ENCODE peak calls at places on chromosome 15, in four cellular contexts. One of them, this sample, is unnamed.

GRCh38 chr15:36877294-36877693 is 223.1 kb downstream of the MEIS2 start:
- DNase-seq in sigmoid colon: no peak
- DNase-seq in HepG2: no peak
- DNase-seq in Panc1: no peak
- DNase-seq in this sample: no peak

GRCh38 chr15:90479656-90480055 is 50.1 kb upstream of the CRTC3 start:
- DNase-seq in sigmoid colon: no peak
- DNase-seq in HepG2: no peak
- DNase-seq in Panc1: no peak
- DNase-seq in this sample: peak

GRCh38 chr15:80457896-80458295 is 53.7 kb downstream of the ARNT2 start:
- DNase-seq in HepG2: no peak
- DNase-seq in Panc1: no peak
- DNase-seq in sigmoid colon: no peak
- DNase-seq in this sample: no peak

GRCh38 chr15:36880226-36880912 is 220.0 kb downstream of the MEIS2 start:
- DNase-seq in Panc1: no peak
- DNase-seq in HepG2: no peak
- DNase-seq in sigmoid colon: no peak
- DNase-seq in this sample: no peak

GRCh38 chr15:45393851-45394250 is 15.5 kb upstream of the GATM start:
- DNase-seq in HepG2: peak
- DNase-seq in sigmoid colon: no peak
- DNase-seq in Panc1: no peak
- DNase-seq in this sample: no peak

GRCh38 chr15:58269455-58270414 is 131.6 kb downstream of the AQP9 start:
- DNase-seq in sigmoid colon: no peak
- DNase-seq in Panc1: peak
- DNase-seq in HepG2: peak
- DNase-seq in this sample: no peak

GRCh38 chr15:93035092-93035915 is 53.7 kb downstream of the RGMA start:
- DNase-seq in Panc1: no peak
- DNase-seq in HepG2: no peak
- DNase-seq in sigmoid colon: peak
- DNase-seq in this sample: no peak

GRCh38 chr15:59138243-59138642 is 33.3 kb downstream of the CCNB2 start:
- DNase-seq in Panc1: peak
- DNase-seq in sigmoid colon: no peak
- DNase-seq in HepG2: peak
- DNase-seq in this sample: peak

GRCh38 chr15:38267416-38268022 is 14.9 kb downstream of the SPRED1 start:
- DNase-seq in Panc1: no peak
- DNase-seq in HepG2: no peak
- DNase-seq in sigmoid colon: no peak
- DNase-seq in this sample: no peak

GRCh38 chr15:96268421-96269204 is 61.9 kb upstream of the NR2F2 start:
- DNase-seq in HepG2: no peak
- DNase-seq in Panc1: no peak
- DNase-seq in sigmoid colon: no peak
- DNase-seq in this sample: no peak

GRCh38 chr15:52660192-52660591 is 19.0 kb downstream of the ATOSA start:
- DNase-seq in HepG2: no peak
- DNase-seq in sigmoid colon: no peak
- DNase-seq in Panc1: no peak
- DNase-seq in this sample: no peak

GRCh38 chr15:85415779-85416178 is 35.4 kb downstream of the AKAP13 start:
- DNase-seq in Panc1: no peak
- DNase-seq in sigmoid colon: no peak
- DNase-seq in HepG2: no peak
- DNase-seq in this sample: no peak

GRCh38 chr15:68543546-68544008 is 35.2 kb upstream of the CORO2B start:
- DNase-seq in HepG2: no peak
- DNase-seq in Panc1: no peak
- DNase-seq in sigmoid colon: no peak
- DNase-seq in this sample: no peak

GRCh38 chr15:40511472-40512133 is 40.8 kb downstream of the CHST14 start:
- DNase-seq in HepG2: peak
- DNase-seq in Panc1: no peak
- DNase-seq in sigmoid colon: peak
- DNase-seq in this sample: peak

GRCh38 chr15:77857419-77857818 is 220.1 kb downstream of the TBC1D2B start:
- DNase-seq in HepG2: no peak
- DNase-seq in Panc1: no peak
- DNase-seq in sigmoid colon: peak
- DNase-seq in this sample: no peak

GRCh38 chr15:73318463-73319351 is 50.1 kb downstream of the HCN4 start:
- DNase-seq in HepG2: no peak
- DNase-seq in Panc1: no peak
- DNase-seq in sigmoid colon: no peak
- DNase-seq in this sample: no peak

GRCh38 chr15:93189562-93189961 is 100.6 kb upstream of the RGMA start:
- DNase-seq in Panc1: no peak
- DNase-seq in sigmoid colon: no peak
- DNase-seq in HepG2: no peak
- DNase-seq in this sample: no peak

GRCh38 chr15:32730677-32731654 is 13.2 kb downstream of the GREM1 start:
- DNase-seq in Panc1: no peak
- DNase-seq in sigmoid colon: no peak
- DNase-seq in HepG2: peak
- DNase-seq in this sample: peak

GRCh38 chr15:60362318-60363023 is 35.3 kb downstream of the ANXA2 start:
- DNase-seq in sigmoid colon: no peak
- DNase-seq in Panc1: peak
- DNase-seq in HepG2: peak
- DNase-seq in this sample: no peak

GRCh38 chr15:99249270-99249817 is at the start of gene TTC23:
- DNase-seq in sigmoid colon: no peak
- DNase-seq in Panc1: peak
- DNase-seq in HepG2: peak
- DNase-seq in this sample: no peak

GRCh38 chr15:63198315-63198714 is 8.9 kb downstream of the RAB8B start:
- DNase-seq in HepG2: no peak
- DNase-seq in Panc1: no peak
- DNase-seq in sigmoid colon: no peak
- DNase-seq in this sample: no peak

DNA sequence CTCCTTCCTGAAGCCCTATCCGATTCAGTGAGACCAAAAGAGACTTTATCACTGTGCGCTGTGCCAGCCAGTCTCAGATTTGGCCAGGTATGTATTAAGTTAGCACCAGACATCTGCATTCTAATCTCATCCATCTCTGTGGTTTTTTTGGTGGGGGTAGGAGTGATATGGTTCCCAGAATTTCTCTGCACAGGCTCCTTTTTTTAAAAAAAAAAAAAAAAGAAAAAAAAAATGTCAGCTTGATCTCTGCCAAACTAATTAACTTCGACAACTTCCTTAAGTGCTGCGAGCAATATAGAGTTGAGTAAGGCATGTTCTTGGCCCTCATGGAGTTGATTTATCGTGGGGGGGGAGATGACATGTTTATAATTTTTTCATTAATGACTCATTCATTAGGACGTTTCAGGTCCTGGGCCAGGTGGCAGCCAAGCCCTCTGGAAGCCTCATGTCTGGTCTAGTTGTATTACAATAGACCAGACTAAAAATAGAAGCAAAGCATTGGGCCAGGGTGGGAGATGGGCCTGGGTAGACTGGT is 12.9 kb downstream of the SLCO3A1 start:
- DNase-seq in Panc1: no peak
- DNase-seq in sigmoid colon: no peak
- DNase-seq in HepG2: no peak
- DNase-seq in this sample: no peak
- TF ChIP-seq POLR2AphosphoS5 in Panc1: no peak
- TF ChIP-seq POLR2AphosphoS5 in sigmoid colon: no peak
- TF ChIP-seq POLR2AphosphoS5 in HepG2: no peak
- TF ChIP-seq POLR2AphosphoS5 in this sample: peak

DNA sequence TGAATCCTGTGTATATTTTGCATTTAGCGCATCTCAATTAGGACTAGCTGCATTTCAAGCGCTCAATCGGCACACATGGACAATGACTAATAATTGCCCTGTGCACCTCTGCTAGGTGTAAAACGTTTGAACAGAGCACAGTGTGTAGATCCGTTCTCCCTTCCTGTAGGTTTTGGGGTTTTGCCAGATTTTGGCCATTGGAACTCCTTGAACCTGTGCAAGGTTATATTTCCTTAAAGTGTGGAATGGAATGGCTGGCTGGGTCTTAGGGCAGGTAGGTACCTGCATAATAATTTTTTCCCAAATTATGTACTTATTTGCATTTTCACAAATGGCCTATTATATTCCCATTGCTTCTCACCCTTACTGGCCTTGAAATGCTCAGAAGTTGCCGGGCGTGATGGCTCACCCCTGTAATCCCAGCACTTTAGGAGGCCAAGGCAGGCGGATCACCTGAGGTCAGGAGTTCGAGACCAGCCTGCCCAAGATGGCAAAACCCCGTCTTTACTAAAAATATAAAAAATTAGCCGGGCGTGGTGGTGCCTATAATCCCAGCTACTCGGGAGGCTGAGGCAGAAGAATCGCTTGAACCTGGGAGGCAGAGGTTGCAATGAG is 774 bp downstream of the RNU5B-1 start:
- DNase-seq in Panc1: no peak
- DNase-seq in sigmoid colon: no peak
- DNase-seq in HepG2: no peak
- DNase-seq in this sample: no peak
- H3K4me3 ChIP-seq in Panc1: no peak
- H3K4me3 ChIP-seq in sigmoid colon: peak
- H3K4me3 ChIP-seq in HepG2: peak
- H3K4me3 ChIP-seq in this sample: peak

GRCh38 chr15:62165029-62165792 is at the start of gene C2CD4B:
- DNase-seq in HepG2: no peak
- DNase-seq in sigmoid colon: no peak
- DNase-seq in Panc1: no peak
- DNase-seq in this sample: peak
- TF ChIP-seq POLR2AphosphoS5 in HepG2: no peak
- TF ChIP-seq POLR2AphosphoS5 in sigmoid colon: peak
- TF ChIP-seq POLR2AphosphoS5 in Panc1: no peak
- TF ChIP-seq POLR2AphosphoS5 in this sample: peak

DNA sequence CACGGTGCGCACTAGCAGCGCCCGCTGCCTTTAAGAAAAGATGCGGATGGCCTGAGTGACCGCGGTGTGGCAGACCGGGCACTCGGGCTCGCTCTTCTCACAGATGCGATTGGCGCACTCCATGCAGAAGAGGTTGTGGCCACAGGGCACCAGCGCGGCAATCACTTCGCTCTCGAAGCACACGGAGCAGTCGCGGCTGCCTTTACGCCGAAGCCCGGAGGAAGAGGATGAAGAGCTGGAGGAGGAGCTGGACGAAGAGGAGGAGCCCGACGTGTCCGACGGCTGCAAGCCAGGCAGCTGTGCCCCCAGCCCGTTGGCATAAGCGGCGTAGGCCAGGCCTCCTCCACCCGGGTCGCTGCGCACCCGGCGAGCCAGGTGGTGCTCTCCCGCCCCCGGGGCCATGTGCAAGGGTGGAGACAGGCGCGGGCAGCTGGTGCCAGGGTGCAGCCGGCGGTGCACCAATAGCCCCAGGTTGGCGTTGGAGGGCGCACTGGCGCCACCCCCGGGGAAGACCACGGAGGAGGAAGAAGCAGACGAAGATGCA is 2.6 kb downstream of the MEX3B start:
- DNase-seq in HepG2: no peak
- DNase-seq in Panc1: no peak
- DNase-seq in sigmoid colon: peak
- DNase-seq in this sample: no peak
- H3K4me3 ChIP-seq in HepG2: no peak
- H3K4me3 ChIP-seq in Panc1: no peak
- H3K4me3 ChIP-seq in sigmoid colon: peak
- H3K4me3 ChIP-seq in this sample: peak

GRCh38 chr15:79314186-79314585 is 3.3 kb downstream of the TMED3 start:
- DNase-seq in HepG2: no peak
- DNase-seq in sigmoid colon: no peak
- DNase-seq in Panc1: no peak
- DNase-seq in this sample: no peak

GRCh38 chr15:79308874-79309273 is 2.0 kb upstream of the TMED3 start:
- DNase-seq in Panc1: no peak
- DNase-seq in sigmoid colon: no peak
- DNase-seq in HepG2: no peak
- DNase-seq in this sample: no peak

GRCh38 chr15:79311901-79312553 is 1.1 kb downstream of the TMED3 start:
- DNase-seq in sigmoid colon: no peak
- DNase-seq in Panc1: no peak
- DNase-seq in HepG2: no peak
- DNase-seq in this sample: no peak

GRCh38 chr15:79310612-79310984 is 314 bp upstream of the TMED3 start:
- DNase-seq in sigmoid colon: no peak
- DNase-seq in Panc1: no peak
- DNase-seq in HepG2: peak
- DNase-seq in this sample: no peak

DNA sequence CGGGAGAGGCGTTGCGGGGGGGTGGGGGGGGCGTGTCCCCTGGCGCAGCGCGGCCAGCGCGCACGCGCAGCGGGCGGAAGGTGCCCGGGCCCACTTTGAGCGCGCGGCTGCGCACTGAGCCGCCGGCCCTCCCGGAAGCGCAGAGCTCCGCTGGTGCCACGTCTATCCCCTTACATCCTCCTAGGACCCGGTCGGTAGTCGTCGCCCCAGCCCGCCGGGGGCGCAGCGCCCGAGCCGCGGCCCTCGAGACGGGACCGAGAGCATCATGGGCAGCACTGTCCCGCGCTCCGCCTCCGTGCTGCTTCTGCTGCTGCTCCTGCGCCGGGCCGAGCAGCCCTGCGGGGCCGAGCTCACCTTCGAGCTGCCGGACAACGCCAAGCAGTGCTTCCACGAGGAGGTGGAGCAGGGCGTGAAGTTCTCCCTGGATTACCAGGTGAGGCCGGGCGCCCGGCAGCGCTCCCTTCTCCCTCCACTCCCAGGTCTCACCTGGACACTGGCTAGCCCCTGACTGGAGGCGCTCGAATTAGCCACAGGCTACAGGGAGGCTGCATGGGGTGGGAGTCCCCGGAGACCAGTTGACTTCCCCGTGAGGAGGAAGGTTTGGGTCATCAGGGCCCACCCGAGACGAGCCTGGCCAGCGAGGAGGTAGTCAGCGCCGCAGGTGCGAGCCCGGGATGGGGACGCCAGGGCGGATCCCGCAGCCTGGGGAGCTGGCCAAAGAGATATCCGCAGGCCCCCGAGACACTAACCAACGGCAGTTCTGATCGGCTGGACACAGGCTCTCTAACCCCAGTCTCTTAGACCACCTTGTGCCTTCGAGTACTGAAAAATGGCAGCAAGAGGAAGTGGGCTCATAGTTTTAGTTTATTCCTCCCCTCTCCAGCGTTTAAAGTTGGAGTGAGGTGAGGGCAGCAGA is at the start of gene TMED3:
- DNase-seq in sigmoid colon: peak
- DNase-seq in HepG2: peak
- DNase-seq in Panc1: peak
- DNase-seq in this sample: peak
- TF ChIP-seq POLR2AphosphoS5 in sigmoid colon: no peak
- TF ChIP-seq POLR2AphosphoS5 in HepG2: peak
- TF ChIP-seq POLR2AphosphoS5 in Panc1: peak
- TF ChIP-seq POLR2AphosphoS5 in this sample: peak

DNA sequence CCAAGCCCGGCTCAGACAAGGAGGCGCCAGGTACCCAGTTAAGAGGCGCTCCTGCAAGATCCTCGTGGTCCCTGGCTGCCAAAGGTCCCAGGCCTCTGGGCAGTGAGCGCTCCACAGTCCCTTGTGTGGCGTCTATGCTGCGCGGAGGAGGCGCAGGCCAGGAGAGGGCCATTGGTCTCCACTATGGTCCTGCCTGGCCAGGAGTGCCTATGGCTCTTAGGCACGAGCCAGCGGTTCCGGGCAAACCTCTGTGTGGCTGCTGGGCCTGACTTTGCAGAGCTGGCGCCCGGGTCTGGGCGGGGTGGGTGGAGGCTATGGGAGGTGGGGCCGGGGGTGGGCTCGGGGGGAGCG is 660 bp upstream of the ADAMTSL3 start:
- DNase-seq in Panc1: no peak
- DNase-seq in HepG2: no peak
- DNase-seq in sigmoid colon: no peak
- DNase-seq in this sample: no peak
- H3K4me3 ChIP-seq in Panc1: no peak
- H3K4me3 ChIP-seq in HepG2: no peak
- H3K4me3 ChIP-seq in sigmoid colon: peak
- H3K4me3 ChIP-seq in this sample: peak